ENCODE peak calls at places on chromosomes 2 and 18, in four cellular contexts. U is K562, F is SK-N-SH, W is GM12878. N is an unnamed sample.

GRCh38 chr2:171403181-171403580 is 30.6 kb downstream of the METTL8 start:
- DNase-seq in U (no peak), F (no peak), W (no peak), N (no peak)

GRCh38 chr2:55358451-55358850 is 61.2 kb downstream of the CCDC88A start:
- DNase-seq in U (no peak), F (no peak), W (no peak), N (no peak)

GRCh38 chr2:235005603-235006259 is 53.9 kb downstream of the SH3BP4 start:
- DNase-seq in U (no peak), F (peak; percentile 70), W (no peak), N (peak; percentile 79)

GRCh38 chr18:34023471-34023870 is 201.2 kb downstream of the NOL4 start:
- DNase-seq in U (no peak), F (no peak), W (no peak), N (no peak)

GRCh38 chr18:12744103-12744502 is 41.3 kb downstream of the PSMG2 start:
- DNase-seq in U (peak; percentile 54), F (peak; percentile 66), W (no peak), N (no peak)

GRCh38 chr2:130390460-130391057 is 34.7 kb downstream of the PTPN18 start:
- DNase-seq in U (no peak), F (no peak), W (no peak), N (no peak)

GRCh38 chr2:149902104-149902503 is 314.5 kb upstream of the MMADHC start:
- DNase-seq in U (no peak), F (no peak), W (no peak), N (no peak)

GRCh38 chr18:79935499-79935898 is 16.0 kb downstream of the SLC66A2 start:
- DNase-seq in U (no peak), F (no peak), W (no peak), N (no peak)

GRCh38 chr18:470661-471501 is 29.6 kb downstream of the COLEC12 start:
- DNase-seq in U (no peak), F (no peak), W (no peak), N (no peak)

GRCh38 chr18:68033466-68033865 is 516.9 kb upstream of the DSEL start:
- DNase-seq in U (no peak), F (no peak), W (no peak), N (no peak)

GRCh38 chr2:96188821-96189526 is 19.7 kb downstream of the STARD7 start:
- DNase-seq in U (peak; percentile 30), F (no peak), W (no peak), N (no peak)

GRCh38 chr2:150485114-150485870 is 2.2 kb downstream of the RND3 start:
- DNase-seq in U (peak; percentile 3), F (peak; percentile 64), W (no peak), N (peak; percentile 67)

GRCh38 chr2:205680067-205680466 is 2.2 kb upstream of the NRP2 start:
- DNase-seq in U (peak; percentile 54), F (peak; percentile 70), W (no peak), N (peak; percentile 77)

GRCh38 chr2:113370478-113371091 is 66.9 kb upstream of the ZNG1B start:
- DNase-seq in U (peak; percentile 73), F (peak; percentile 58), W (peak; percentile 23), N (peak; percentile 72)

GRCh38 chr2:85577386-85578242 is at the start of gene VAMP8:
- DNase-seq in U (peak; percentile 77), F (no peak), W (no peak), N (peak; percentile 84)

GRCh38 chr2:17933251-17933650 is 54.8 kb downstream of the KCNS3 start:
- DNase-seq in U (no peak), F (no peak), W (no peak), N (no peak)

GRCh38 chr2:100580474-100581264 is 17.9 kb downstream of the PDCL3 start:
- DNase-seq in U (no peak), F (no peak), W (peak; percentile 48), N (no peak)

GRCh38 chr18:3703732-3704176 is 253.8 kb downstream of the TGIF1 start:
- DNase-seq in U (peak; percentile 85), F (peak; percentile 57), W (no peak), N (peak; percentile 65)

GRCh38 chr2:21015281-21015645 is 28.6 kb downstream of the APOB start:
- DNase-seq in U (no peak), F (no peak), W (no peak), N (no peak)

GRCh38 chr2:234261736-234262135 is 211.2 kb downstream of the SPP2 start:
- DNase-seq in U (no peak), F (no peak), W (no peak), N (no peak)

GRCh38 chr2:47404356-47404755 is 1.4 kb downstream of the MSH2 start:
- DNase-seq in U (peak; percentile 65), F (no peak), W (no peak), N (no peak)

GRCh38 chr2:30899655-30900054 is 92.4 kb upstream of the CAPN13 start:
- DNase-seq in U (no peak), F (no peak), W (no peak), N (no peak)

GRCh38 chr2:36700311-36700710 is 3.8 kb downstream of the VIT start:
- DNase-seq in U (no peak), F (no peak), W (no peak), N (no peak)

GRCh38 chr2:36695746-36696415 is 626 bp upstream of the VIT start:
- DNase-seq in U (no peak), F (peak; percentile 60), W (no peak), N (no peak)

GRCh38 chr2:36698978-36699377 is 2.5 kb downstream of the VIT start:
- DNase-seq in U (no peak), F (no peak), W (no peak), N (no peak)

GRCh38 chr2:36696533-36696932 is at the start of gene VIT:
- DNase-seq in U (no peak), F (no peak), W (no peak), N (no peak)

GRCh38 chr2:36697424-36698066 is 1.0 kb downstream of the VIT start:
- DNase-seq in U (no peak), F (no peak), W (no peak), N (no peak)
- TF ChIP-seq USF1 in U (no peak), F (no peak), W (no peak), N (no peak)

GRCh38 chr2:237244976-237245646 is 159.4 kb downstream of the COPS8 start:
- DNase-seq in U (no peak), F (no peak), W (no peak), N (no peak)
- TF ChIP-seq USF1 in U (no peak), F (no peak), W (no peak), N (no peak)

GRCh38 chr18:9507565-9508088 is 32.3 kb downstream of the RALBP1 start:
- DNase-seq in U (peak; percentile 33), F (no peak), W (no peak), N (no peak)
- TF ChIP-seq USF1 in U (no peak), F (no peak), W (no peak), N (no peak)

GRCh38 chr2:216114476-216115223 is 5.5 kb downstream of the XRCC5 start:
- DNase-seq in U (peak; percentile 96), F (peak; percentile 87), W (peak; percentile 94), N (peak; percentile 98)

GRCh38 chr2:216113572-216113971 is 4.4 kb downstream of the XRCC5 start:
- DNase-seq in U (no peak), F (no peak), W (peak; percentile 73), N (no peak)

GRCh38 chr2:216116418-216116817 is 7.3 kb downstream of the XRCC5 start:
- DNase-seq in U (no peak), F (peak; percentile 38), W (no peak), N (no peak)

GRCh38 chr2:216112926-216113325 is 3.8 kb downstream of the XRCC5 start:
- DNase-seq in U (no peak), F (no peak), W (no peak), N (no peak)

DNA sequence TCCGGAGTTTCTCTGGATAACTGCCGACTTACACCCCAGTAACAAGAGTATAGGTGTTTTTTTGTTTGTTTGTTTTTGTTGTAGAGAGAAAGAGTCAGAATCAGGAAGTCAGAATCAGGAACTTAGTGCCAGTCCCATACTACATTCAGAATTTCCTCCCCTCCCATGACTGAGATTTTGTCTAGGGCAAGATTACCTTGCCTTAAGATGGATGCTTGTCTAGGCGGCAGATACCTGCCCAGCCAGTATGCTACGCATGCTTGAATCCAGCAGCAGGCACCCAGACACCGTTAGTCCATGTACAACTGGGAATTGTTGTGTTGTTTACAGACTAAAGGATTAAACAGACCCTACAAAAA is 6.1 kb downstream of the XRCC5 start:
- DNase-seq in U (no peak), F (no peak), W (no peak), N (no peak)
- TF ChIP-seq USF1 in U (no peak), F (no peak), W (no peak), N (no peak)

DNA sequence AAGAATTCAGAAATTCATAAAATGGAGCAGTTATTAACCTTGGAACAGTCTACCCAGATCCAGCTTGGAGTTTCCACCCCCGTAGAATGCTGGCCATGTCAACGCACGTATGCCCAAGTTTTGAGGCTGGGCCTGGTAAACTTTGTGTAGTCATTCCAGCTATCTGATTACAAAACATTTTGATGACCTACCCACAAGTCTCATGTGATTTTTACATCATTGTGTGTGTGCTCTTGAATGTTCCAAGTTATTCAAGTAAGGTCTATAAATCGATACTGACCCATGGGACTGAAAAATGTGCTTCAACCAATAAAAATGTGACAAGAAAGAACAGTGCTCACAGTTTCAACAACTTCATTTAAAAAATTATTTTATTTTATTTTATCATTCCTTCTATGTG is 32.5 kb upstream of the ICOS start:
- DNase-seq in U (no peak), F (no peak), W (no peak), N (no peak)
- TF ChIP-seq USF1 in U (no peak), F (no peak), W (no peak), N (no peak)

GRCh38 chr18:25895518-25895917 is 194.9 kb downstream of the SS18 start:
- DNase-seq in U (no peak), F (no peak), W (no peak), N (no peak)

GRCh38 chr18:25898965-25899364 is 191.4 kb downstream of the SS18 start:
- DNase-seq in U (no peak), F (peak; percentile 19), W (no peak), N (no peak)

GRCh38 chr18:25896956-25897355 is 193.5 kb downstream of the SS18 start:
- DNase-seq in U (no peak), F (no peak), W (no peak), N (no peak)

DNA sequence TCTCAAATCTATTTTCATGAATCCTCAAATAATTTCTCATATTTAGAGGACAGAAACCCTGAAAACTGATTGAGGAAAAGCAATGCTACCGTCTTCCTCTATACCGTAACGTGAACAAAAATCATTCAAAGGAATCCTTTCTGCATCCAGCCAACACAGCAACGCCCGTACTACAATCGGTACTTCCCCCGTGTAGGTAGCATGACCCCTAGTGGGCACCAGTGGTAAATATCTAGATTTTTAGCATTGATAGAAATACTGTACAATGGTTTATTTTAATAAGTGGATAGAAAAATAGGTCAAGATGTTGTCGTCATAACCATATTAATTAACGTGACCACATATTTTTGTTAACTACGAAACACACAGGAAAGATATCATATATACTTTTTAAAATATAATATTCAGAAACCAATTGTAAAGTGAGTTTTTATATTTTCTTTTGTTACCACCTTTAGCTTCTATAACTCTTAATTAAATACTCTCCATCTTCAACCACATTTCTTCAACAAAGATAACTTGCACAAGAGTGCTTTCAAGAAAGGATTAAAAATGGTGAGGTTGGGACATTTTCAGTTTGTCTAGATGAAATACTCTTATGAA is 194.1 kb downstream of the SS18 start:
- DNase-seq in U (peak; percentile 64), F (peak; percentile 60), W (no peak), N (peak; percentile 33)
- TF ChIP-seq USF1 in U (no peak), F (no peak), W (no peak), N (no peak)

DNA sequence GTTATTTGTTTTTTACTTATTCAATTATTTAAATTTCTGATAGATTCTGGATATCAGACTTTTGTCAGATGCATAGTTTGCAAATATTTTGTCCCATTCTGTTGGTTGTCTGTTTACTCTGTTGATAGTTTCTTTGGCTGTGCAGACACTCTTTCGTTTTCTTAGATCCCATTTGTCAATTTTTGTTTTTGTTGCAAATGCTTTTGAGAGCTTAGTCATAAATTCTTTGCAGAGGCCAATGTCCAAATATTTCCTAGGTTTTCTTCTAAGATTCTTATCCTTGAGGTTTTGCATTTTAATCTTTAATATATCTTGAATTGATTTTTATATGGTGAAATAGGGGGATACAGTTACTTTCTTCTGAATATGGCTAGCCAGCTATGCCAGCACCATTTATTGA is 112.7 kb upstream of the SESTD1 start:
- DNase-seq in U (no peak), F (no peak), W (no peak), N (no peak)
- TF ChIP-seq USF1 in U (no peak), F (no peak), W (no peak), N (no peak)